ENCODE peak calls at places on chromosome 11, in four cellular contexts. A is GM10248, U is right lobe of liver, H is pancreas. S is an unnamed sample.
A peak's percentile ranks its signal among the peaks of the same experiment; 100 is the strongest.

GRCh38 chr11:78832226-78832947 is 257.7 kb upstream of the NARS2 start:
- DNase-seq in A (no peak), U (no peak), H (no peak), S (no peak)

GRCh38 chr11:66768088-66768521 is 39.1 kb upstream of the SPTBN2 start:
- DNase-seq in A (no peak), U (no peak), H (no peak), S (no peak)

GRCh38 chr11:64044730-64045386 is 9.1 kb downstream of the FLRT1 start:
- DNase-seq in A (no peak), U (no peak), H (peak; percentile 55), S (no peak)

GRCh38 chr11:94669032-94669431 is 99.1 kb upstream of the AMOTL1 start:
- DNase-seq in A (no peak), U (no peak), H (no peak), S (no peak)

GRCh38 chr11:2825261-2825885 is 60.2 kb downstream of the CDKN1C start:
- DNase-seq in A (no peak), U (no peak), H (peak; percentile 81), S (no peak)

GRCh38 chr11:71267807-71268421 is 15.5 kb upstream of the SHANK2 start:
- DNase-seq in A (no peak), U (no peak), H (no peak), S (no peak)

GRCh38 chr11:16912607-16913006 is 101.6 kb downstream of the PLEKHA7 start:
- DNase-seq in A (no peak), U (no peak), H (peak; percentile 83), S (no peak)

GRCh38 chr11:2377511-2378443 is 667 bp downstream of the CD81 start:
- DNase-seq in A (peak; percentile 81), U (peak; percentile 78), H (peak; percentile 85), S (peak; percentile 83)

GRCh38 chr11:19632435-19632834 is 80.2 kb upstream of the NAV2 start:
- DNase-seq in A (no peak), U (no peak), H (no peak), S (no peak)

DNA sequence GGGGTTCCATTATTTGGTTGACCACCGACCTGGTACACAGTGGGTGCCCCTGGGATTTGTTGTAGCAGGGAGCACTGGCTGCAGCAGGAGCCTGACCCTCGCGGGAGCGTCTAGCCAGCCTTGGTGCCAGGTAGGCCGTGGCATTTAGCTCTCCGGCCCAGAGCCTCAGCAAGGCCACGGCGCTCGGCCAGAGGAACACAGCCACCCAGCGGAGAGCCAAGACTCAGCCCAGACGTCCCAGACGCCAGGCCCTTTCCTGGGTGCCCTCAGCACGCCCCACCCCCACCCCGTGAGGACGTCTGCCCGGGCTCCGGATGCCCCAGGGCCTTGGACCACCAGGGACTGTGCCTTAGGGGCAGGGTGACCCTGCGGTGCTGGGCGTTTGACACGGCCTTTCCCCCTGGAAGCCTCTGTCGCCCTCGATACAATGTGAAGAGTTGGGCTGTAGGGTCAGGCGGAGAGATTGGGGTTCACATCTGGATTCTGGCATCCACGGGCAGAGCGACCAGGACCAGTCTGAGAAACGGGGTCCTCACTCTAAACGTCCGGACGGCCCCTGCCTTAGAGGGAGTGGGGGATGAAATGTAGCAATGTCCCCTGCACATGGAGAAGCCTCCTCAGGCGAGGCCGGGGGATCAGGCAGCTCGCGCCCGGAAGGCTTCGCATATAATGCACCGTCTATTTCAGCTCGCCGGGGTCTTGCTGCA is 99.2 kb upstream of the FGF3 start:
- DNase-seq in A (no peak), U (peak; percentile 66), H (peak; percentile 74), S (peak; percentile 81)
- TF ChIP-seq CTCF in A (peak; percentile 5), U (no peak), H (no peak), S (no peak)

DNA sequence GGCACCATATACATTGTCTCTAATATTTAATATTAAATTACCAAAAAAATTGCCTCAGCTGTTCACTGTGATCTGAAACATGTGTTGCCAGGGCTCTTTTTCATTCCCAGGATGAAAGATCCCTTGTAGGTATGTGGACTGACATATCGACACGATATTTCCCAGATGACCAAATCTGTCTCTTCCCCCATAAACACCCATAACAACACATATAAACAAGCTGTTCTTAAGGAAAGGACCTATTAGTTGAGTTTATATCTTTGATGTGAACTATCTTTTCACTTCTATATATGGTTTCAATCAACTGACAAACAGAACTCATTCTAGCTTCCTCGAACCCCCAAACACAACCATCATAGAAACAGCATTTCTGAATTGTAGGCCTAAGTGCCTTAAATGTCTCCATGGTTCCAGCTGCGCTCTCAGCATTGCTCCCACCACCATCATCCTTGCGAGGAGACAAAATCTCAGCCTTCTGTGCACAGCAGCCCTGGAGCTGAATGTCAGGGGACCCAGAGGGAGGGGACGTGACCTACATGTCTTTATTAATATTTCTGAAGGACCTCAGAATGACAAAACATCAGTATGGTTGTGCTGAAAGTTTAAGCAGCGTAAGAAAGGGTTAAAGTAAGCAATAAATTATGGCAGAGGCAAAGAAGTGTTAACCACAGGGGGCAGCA is 67.0 kb downstream of the ETS1 start:
- DNase-seq in A (no peak), U (no peak), H (no peak), S (no peak)
- TF ChIP-seq CTCF in A (peak; percentile 7), U (no peak), H (no peak), S (peak; percentile 65)

GRCh38 chr11:129881570-129882170 is 13.7 kb downstream of the NFRKB start:
- DNase-seq in A (peak; percentile 31), U (peak; percentile 46), H (no peak), S (no peak)
- TF ChIP-seq CTCF in A (peak; percentile 23), U (peak; percentile 56), H (no peak), S (peak; percentile 72)

DNA sequence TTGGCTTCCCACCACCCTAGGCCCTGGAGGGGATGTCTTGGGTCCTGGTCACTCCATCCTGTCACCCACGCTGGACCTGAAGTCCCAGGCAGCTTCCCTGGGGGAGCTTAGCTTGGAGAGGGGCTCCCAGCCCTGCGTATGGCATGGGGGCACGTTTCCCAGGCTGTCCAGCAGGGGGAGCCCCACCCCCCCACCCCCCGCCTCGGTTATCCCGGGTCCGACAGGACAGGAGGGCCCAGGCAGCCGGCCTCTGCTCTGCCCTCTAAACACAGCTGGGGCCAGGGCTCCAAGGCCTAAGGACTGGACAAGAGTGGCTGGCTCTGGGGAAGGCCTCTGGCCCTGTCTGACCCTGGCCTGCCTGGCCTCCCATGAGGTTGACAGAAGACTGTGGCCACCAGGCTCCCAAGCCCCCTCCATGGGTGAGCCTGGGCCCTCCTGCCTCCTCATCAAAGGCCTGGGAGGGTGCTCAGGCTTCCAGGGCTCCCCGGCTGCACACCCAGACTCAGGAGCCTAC is 104.8 kb downstream of the NECTIN1 start:
- DNase-seq in A (peak; percentile 67), U (no peak), H (peak; percentile 64), S (no peak)
- TF ChIP-seq CTCF in A (peak; percentile 22), U (peak; percentile 58), H (no peak), S (peak; percentile 79)

GRCh38 chr11:106275151-106275550 is 197.7 kb downstream of the AASDHPPT start:
- DNase-seq in A (no peak), U (no peak), H (no peak), S (no peak)

GRCh38 chr11:106276126-106276525 is 198.7 kb downstream of the AASDHPPT start:
- DNase-seq in A (no peak), U (no peak), H (no peak), S (no peak)

GRCh38 chr11:106280041-106280440 is 202.6 kb downstream of the AASDHPPT start:
- DNase-seq in A (no peak), U (no peak), H (no peak), S (no peak)

GRCh38 chr11:106278391-106278790 is 200.9 kb downstream of the AASDHPPT start:
- DNase-seq in A (no peak), U (no peak), H (no peak), S (no peak)

DNA sequence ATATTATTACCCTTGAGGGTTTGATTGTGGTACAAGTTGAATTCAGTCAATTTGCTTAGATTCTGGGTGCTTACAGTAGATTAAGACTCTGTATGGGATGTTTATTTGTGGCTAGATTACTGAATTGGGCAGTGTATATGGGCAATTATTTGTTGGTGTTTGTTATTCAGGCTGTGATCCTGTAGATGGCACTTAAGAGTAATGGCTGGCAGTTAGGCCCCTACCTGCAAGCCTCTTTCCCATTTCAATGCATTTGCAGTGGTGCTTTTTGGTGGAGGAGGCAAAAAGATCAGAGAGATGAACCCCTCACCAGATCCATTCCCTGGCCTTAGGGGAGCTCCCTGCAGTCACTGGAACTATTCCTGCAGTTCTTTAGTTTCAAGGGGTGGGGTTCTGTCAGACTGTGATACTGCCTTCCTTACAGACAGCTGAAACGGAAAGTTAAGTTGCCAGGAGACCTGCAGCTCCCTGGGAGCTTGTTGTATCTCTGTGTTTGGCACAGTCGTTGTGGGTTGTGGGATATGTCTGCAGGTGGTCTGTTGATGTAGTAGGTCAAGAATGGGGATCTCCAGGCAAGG is 199.5 kb downstream of the AASDHPPT start:
- DNase-seq in A (no peak), U (no peak), H (no peak), S (no peak)
- TF ChIP-seq CTCF in A (no peak), U (no peak), H (no peak), S (peak; percentile 75)

S was measured in chondrocyte.